ENCODE peak calls at places on chromosomes 1 and 21, in nine cellular contexts. Y, G, Z, T, A, J, Q, F and P are unnamed samples.

GRCh38 chr1:229585338-229585737 is 26.8 kb upstream of the ABCB10 start:
- DNase-seq in F (no peak), J (no peak), T (no peak), Y (no peak), Q (no peak), Z (no peak), G (no peak), A (no peak), P (no peak)

GRCh38 chr1:48061162-48062136 is 64.3 kb upstream of the TRABD2B start:
- DNase-seq in Z (no peak), G (peak; percentile 48), Y (peak; percentile 43), T (no peak), Q (peak; percentile 38), J (peak; percentile 77), F (peak; percentile 38), A (no peak), P (peak; percentile 59)

GRCh38 chr1:244269169-244269568 is 182.5 kb downstream of the ADSS2 start:
- DNase-seq in Y (no peak), Q (no peak), A (no peak), G (no peak), J (no peak), T (no peak), F (no peak), Z (no peak), P (no peak)

GRCh38 chr1:112808861-112809684 is 93.9 kb upstream of the PPM1J start:
- DNase-seq in J (peak; percentile 85), Z (peak; percentile 89), G (peak; percentile 68), Y (peak; percentile 82), A (no peak), F (peak; percentile 49), T (peak; percentile 71), Q (peak; percentile 54), P (peak; percentile 57)

GRCh38 chr21:39319814-39320332 is 6.4 kb upstream of the BRWD1 start:
- DNase-seq in J (no peak), G (no peak), F (peak; percentile 25), Z (no peak), A (no peak), Y (no peak), T (no peak), Q (peak; percentile 43), P (no peak)

GRCh38 chr1:12178511-12178910 is 11.7 kb downstream of the TNFRSF1B start:
- DNase-seq in Y (no peak), T (no peak), F (no peak), J (no peak), A (no peak), Z (no peak), G (no peak), Q (no peak), P (no peak)

GRCh38 chr1:161849518-161849917 is 83.4 kb downstream of the ATF6 start:
- DNase-seq in J (no peak), F (no peak), T (no peak), A (no peak), Y (no peak), Q (no peak), G (no peak), Z (no peak), P (no peak)

GRCh38 chr1:55580845-55581332 is 365.7 kb upstream of the USP24 start:
- DNase-seq in Z (no peak), Y (no peak), J (no peak), T (no peak), A (no peak), F (peak; percentile 42), G (no peak), Q (peak; percentile 93), P (peak; percentile 15)

GRCh38 chr21:40120944-40121575 is 253.8 kb downstream of the PCP4 start:
- DNase-seq in F (peak; percentile 11), Z (no peak), Y (no peak), G (no peak), T (no peak), A (no peak), J (no peak), Q (peak; percentile 8), P (no peak)

GRCh38 chr21:46455575-46456385 is 2.9 kb upstream of the DIP2A start:
- DNase-seq in Q (peak; percentile 37), T (no peak), G (no peak), Y (peak; percentile 26), J (no peak), A (no peak), F (no peak), Z (no peak), P (no peak)

GRCh38 chr21:38178653-38179503 is 77.9 kb upstream of the KCNJ15 start:
- DNase-seq in Q (no peak), J (no peak), Z (no peak), T (no peak), Y (no peak), G (no peak), F (no peak), A (no peak), P (no peak)

GRCh38 chr1:10682449-10683365 is 113.7 kb downstream of the CASZ1 start:
- DNase-seq in Q (no peak), G (no peak), Z (no peak), F (no peak), A (no peak), T (no peak), J (no peak), Y (no peak), P (no peak)

GRCh38 chr1:10681296-10682113 is 114.9 kb downstream of the CASZ1 start:
- DNase-seq in F (no peak), T (no peak), G (no peak), Z (no peak), J (no peak), Q (no peak), A (no peak), Y (no peak), P (no peak)

GRCh38 chr1:10679521-10680220 is 116.8 kb downstream of the CASZ1 start:
- DNase-seq in Z (no peak), Q (peak; percentile 46), J (peak; percentile 69), Y (peak; percentile 45), F (peak; percentile 57), G (peak; percentile 67), A (no peak), T (no peak), P (peak; percentile 76)

GRCh38 chr1:10680487-10680886 is 116.0 kb downstream of the CASZ1 start:
- DNase-seq in Z (no peak), Y (peak; percentile 39), Q (no peak), F (no peak), T (peak; percentile 56), J (no peak), G (no peak), A (no peak), P (no peak)

GRCh38 chr1:10682114-10682445 is 114.4 kb downstream of the CASZ1 start:
- DNase-seq in G (no peak), Z (no peak), Y (no peak), F (no peak), J (no peak), Q (no peak), A (no peak), T (no peak), P (no peak)
- TF ChIP-seq CTCF in G (no peak), Z (no peak), Y (no peak), F (no peak), J (no peak), Q (no peak), A (no peak), T (no peak), P (no peak)

DNA sequence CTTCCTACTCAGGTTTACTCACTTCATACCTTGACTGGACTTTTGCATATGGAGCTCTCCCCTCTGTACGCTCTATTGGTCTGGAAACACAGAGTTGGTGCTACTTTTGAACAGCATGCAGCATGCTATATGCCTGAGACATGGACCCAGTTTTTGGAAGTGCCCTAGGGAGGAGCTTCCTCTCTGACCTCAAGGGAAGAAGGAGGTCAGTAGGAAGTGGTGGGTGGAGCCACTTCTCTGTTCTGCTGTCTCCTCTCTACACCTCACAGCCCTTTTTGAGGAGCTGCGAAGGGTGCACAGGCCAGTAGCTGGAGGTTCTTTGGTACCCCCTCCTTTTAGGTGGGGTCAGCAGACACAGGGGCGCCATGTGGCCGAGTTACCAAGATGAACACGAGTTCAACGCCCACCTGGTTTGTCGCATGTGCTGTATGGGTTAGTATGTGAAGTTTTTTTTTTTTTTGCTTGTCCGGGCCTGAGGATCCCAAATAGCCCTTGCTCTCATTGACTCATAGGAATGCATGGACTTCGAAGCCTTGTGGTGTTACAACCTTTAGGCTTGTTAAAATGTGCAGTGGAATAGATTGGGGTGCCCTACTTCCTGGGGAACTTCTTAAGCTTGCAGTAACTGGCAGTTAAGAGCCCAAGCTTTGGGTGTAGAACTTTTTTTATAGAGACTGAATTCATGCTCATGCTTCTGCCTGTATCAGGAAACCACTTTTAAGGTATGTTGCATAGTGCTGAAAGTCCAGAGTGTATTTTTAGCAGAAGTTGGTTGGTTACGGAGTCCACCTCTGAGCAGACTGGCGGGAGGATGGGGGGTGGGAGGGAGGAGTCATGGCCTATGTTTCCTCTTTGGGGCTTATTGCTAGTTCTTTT is 10.7 kb downstream of the MACF1 start:
- DNase-seq in G (no peak), A (no peak), Q (no peak), Z (peak; percentile 81), Y (peak; percentile 42), F (no peak), J (peak; percentile 41), T (peak; percentile 54), P (no peak)
- TF ChIP-seq CTCF in G (no peak), A (no peak), Q (no peak), Z (no peak), Y (no peak), F (no peak), J (no peak), T (no peak), P (no peak)

DNA sequence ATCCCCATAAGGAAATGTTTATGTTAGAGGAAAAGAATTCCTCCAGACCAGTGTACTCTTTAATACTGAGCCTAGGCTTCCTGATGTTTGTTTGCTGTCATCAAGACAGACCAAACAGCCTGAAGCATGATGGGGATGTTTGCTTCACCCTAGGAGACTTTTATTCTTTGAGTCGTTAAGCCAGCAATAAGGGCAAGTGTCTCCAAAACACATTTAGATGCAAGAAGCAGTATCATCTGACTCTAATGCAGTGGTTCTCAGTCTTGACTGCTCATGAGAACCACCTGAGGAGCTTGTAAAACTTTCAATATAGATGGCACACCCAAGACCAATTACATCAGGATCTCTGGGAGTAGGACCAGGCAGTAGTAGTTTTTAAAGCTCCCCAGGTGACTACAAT is 33.2 kb downstream of the UBE2U start:
- DNase-seq in F (no peak), Y (no peak), G (no peak), J (no peak), A (no peak), T (no peak), Z (no peak), Q (no peak), P (no peak)
- TF ChIP-seq CTCF in F (no peak), Y (no peak), G (no peak), J (no peak), A (no peak), T (no peak), Z (no peak), Q (no peak), P (no peak)

DNA sequence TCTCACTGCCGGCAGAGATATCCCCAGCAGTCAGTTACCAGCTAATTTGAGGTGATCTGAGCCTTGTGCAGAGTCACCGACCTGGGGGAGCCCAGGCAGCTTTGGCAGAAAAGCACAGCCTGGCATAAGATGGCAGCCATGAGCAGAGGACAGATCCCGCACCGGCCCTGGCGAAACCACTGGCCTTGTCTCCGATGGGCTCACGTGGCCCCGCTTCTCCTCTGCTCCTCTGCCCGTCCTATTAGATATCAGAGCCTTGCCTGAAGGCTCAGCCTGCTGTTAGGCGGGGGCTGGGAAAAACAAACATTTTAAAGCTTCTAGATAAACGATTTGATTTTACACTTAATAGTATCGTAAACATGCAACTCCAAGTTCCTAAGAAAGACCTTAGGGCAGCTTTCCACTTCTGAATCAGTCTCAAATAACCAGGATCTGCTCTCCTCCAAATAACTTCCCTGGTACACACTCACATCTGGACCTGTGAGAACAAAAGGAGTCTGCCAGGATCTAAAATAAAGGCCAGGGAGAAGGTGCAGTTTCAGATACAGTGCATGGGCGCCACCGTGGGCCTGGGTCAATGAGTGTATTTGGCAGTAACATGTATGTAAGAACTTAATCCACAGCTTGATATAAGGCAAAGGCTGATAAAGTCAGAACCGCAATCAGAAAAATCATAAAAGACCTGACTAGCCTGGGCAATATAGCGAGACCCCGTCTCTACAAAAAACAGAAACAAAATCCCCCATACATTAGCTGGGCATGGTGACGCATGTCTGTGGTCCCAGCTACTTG is 10.0 kb downstream of the EDARADD start:
- DNase-seq in T (no peak), Y (no peak), Z (no peak), A (no peak), Q (no peak), F (no peak), G (peak; percentile 34), J (no peak), P (peak; percentile 15)
- TF ChIP-seq CTCF in T (no peak), Y (no peak), Z (no peak), A (no peak), Q (no peak), F (no peak), G (no peak), J (no peak), P (no peak)